ENCODE peak calls at places on chromosomes 5 and 9, in eight cellular contexts. M is PC-9, X is K562, K is stomach, D is HCT116, S is SK-N-SH, E is heart left ventricle, G is PC-3. F is an unnamed sample. For H3K4me1, the result is how much of the 10 kb centered on the place peaks cover.

GRCh38 chr9:14348241-14349140 is 34.5 kb upstream of the NFIB start:
- DNase-seq in M (no peak), X (no peak), K (no peak), D (no peak), S (peak), E (peak), G (no peak), F (peak)

GRCh38 chr9:111284703-111285102 is 45.3 kb downstream of the OR2K2 start:
- DNase-seq in M (no peak), X (no peak), K (no peak), D (no peak), S (no peak), E (no peak), G (no peak), F (no peak)

GRCh38 chr9:503331-503730 is 288.7 kb downstream of the DOCK8 start:
- DNase-seq in M (no peak), X (no peak), K (no peak), D (no peak), S (no peak), E (no peak), G (no peak), F (peak)

GRCh38 chr9:77475641-77476473 is 172.3 kb downstream of the GNA14 start:
- DNase-seq in M (no peak), X (no peak), K (no peak), D (no peak), S (no peak), E (peak), G (no peak), F (no peak)

GRCh38 chr5:121688126-121688525 is 163.6 kb upstream of the FTMT start:
- DNase-seq in M (no peak), X (no peak), K (no peak), D (no peak), S (no peak), E (no peak), G (no peak), F (no peak)

GRCh38 chr5:7762267-7762666 is 88.7 kb downstream of the CFAP90 start:
- DNase-seq in M (peak), X (no peak), K (no peak), D (no peak), S (no peak), E (no peak), G (no peak), F (peak)

GRCh38 chr5:138841531-138841930 is 33.6 kb downstream of the LRRTM2 start:
- DNase-seq in M (no peak), X (no peak), K (no peak), D (no peak), S (no peak), E (no peak), G (no peak), F (no peak)

GRCh38 chr5:34709861-34710673 is 53.9 kb downstream of the RAI14 start:
- DNase-seq in M (peak), X (no peak), K (no peak), D (no peak), S (no peak), E (no peak), G (peak), F (no peak)

GRCh38 chr9:69090943-69091342 is 55.4 kb downstream of the FXN start:
- DNase-seq in M (no peak), X (no peak), K (no peak), D (no peak), S (no peak), E (no peak), G (no peak), F (no peak)

GRCh38 chr9:109704546-109704945 is 75.5 kb upstream of the PALM2AKAP2 start:
- DNase-seq in M (no peak), X (no peak), K (no peak), D (no peak), S (no peak), E (no peak), G (no peak), F (no peak)

GRCh38 chr5:21774281-21774680 is 1078.9 kb downstream of the CDH12 start:
- DNase-seq in M (no peak), X (no peak), K (no peak), D (no peak), S (no peak), E (no peak), G (peak), F (no peak)

GRCh38 chr9:98958271-98958989 is 14.7 kb downstream of the COL15A1 start:
- DNase-seq in M (no peak), X (no peak), K (no peak), D (no peak), S (no peak), E (no peak), G (no peak), F (no peak)

GRCh38 chr5:157540707-157541451 is 34.7 kb downstream of the ADAM19 start:
- DNase-seq in M (no peak), X (no peak), K (peak), D (no peak), S (peak), E (peak), G (no peak), F (peak)

GRCh38 chr5:35194636-35195471 is 35.4 kb downstream of the PRLR start:
- DNase-seq in M (no peak), X (no peak), K (no peak), D (no peak), S (no peak), E (no peak), G (no peak), F (no peak)

GRCh38 chr5:88984040-88984439 is 101.1 kb upstream of the MEF2C start:
- DNase-seq in M (no peak), X (no peak), K (no peak), D (no peak), S (no peak), E (no peak), G (no peak), F (no peak)

GRCh38 chr5:56375011-56375410 is 141.9 kb upstream of the ANKRD55 start:
- DNase-seq in M (no peak), X (no peak), K (no peak), D (no peak), S (no peak), E (peak), G (no peak), F (no peak)

GRCh38 chr5:141094481-141095262 is at the start of gene PCDHB2:
- DNase-seq in M (peak), X (peak), K (no peak), D (no peak), S (peak), E (peak), G (peak), F (peak)

GRCh38 chr5:93452255-93452654 is 128.8 kb downstream of the NR2F1-AS1 start:
- DNase-seq in M (no peak), X (no peak), K (no peak), D (no peak), S (no peak), E (no peak), G (no peak), F (no peak)

GRCh38 chr9:88387733-88388202 is 476 bp upstream of the SPIN1 start:
- DNase-seq in M (no peak), X (no peak), K (peak), D (peak), S (peak), E (no peak), G (peak), F (no peak)

GRCh38 chr9:127611796-127612790 is at the start of gene STXBP1:
- DNase-seq in M (peak), X (peak), K (peak), D (peak), S (peak), E (peak), G (peak), F (peak)

GRCh38 chr9:93059097-93059959 is 827 bp downstream of the SUSD3 start:
- DNase-seq in M (no peak), X (peak), K (peak), D (no peak), S (no peak), E (no peak), G (no peak), F (peak)

GRCh38 chr9:36731576-36731975 is 158.9 kb downstream of the MELK start:
- DNase-seq in M (no peak), X (no peak), K (no peak), D (no peak), S (no peak), E (no peak), G (no peak), F (no peak)

GRCh38 chr9:6680797-6681146 is 35.2 kb upstream of the GLDC start:
- DNase-seq in M (no peak), X (no peak), K (peak), D (no peak), S (peak), E (peak), G (peak), F (no peak)

GRCh38 chr9:123164285-123164684 is 104.1 kb downstream of the STRBP start:
- DNase-seq in M (no peak), X (no peak), K (no peak), D (no peak), S (no peak), E (no peak), G (no peak), F (no peak)

GRCh38 chr5:1757511-1757910 is 42.1 kb downstream of the MRPL36 start:
- DNase-seq in M (no peak), X (no peak), K (peak), D (no peak), S (no peak), E (no peak), G (no peak), F (peak)

GRCh38 chr9:8486095-8486494 is 686.5 kb upstream of the DMAC1 start:
- DNase-seq in M (no peak), X (no peak), K (peak), D (no peak), S (peak), E (peak), G (no peak), F (peak)

GRCh38 chr5:36535390-36535789 is 71.0 kb upstream of the SLC1A3 start:
- DNase-seq in M (no peak), X (no peak), K (no peak), D (no peak), S (no peak), E (peak), G (no peak), F (no peak)

GRCh38 chr5:147073098-147073497 is 161.7 kb upstream of the STK32A start:
- DNase-seq in M (no peak), X (no peak), K (peak), D (no peak), S (no peak), E (no peak), G (no peak), F (no peak)

GRCh38 chr5:150148408-150148927 is 7.2 kb downstream of the PDGFRB start:
- DNase-seq in M (no peak), X (no peak), K (no peak), D (no peak), S (no peak), E (no peak), G (peak), F (no peak)

GRCh38 chr9:118449554-118449953 is 745.4 kb downstream of the TLR4 start:
- DNase-seq in M (no peak), X (no peak), K (no peak), D (no peak), S (no peak), E (no peak), G (no peak), F (no peak)

GRCh38 chr5:31412324-31412723 is 119.6 kb downstream of the DROSHA start:
- DNase-seq in M (no peak), X (no peak), K (no peak), D (no peak), S (no peak), E (no peak), G (no peak), F (no peak)

GRCh38 chr5:129904667-129905466 is 602 bp downstream of the CHSY3 start:
- DNase-seq in M (peak), X (no peak), K (no peak), D (no peak), S (peak), E (peak), G (no peak), F (peak)

GRCh38 chr5:68436686-68437520 is 221.3 kb downstream of the PIK3R1 start:
- DNase-seq in M (no peak), X (no peak), K (no peak), D (no peak), S (peak), E (no peak), G (no peak), F (no peak)

GRCh38 chr9:100308965-100309564 is 43.7 kb downstream of the TEX10 start:
- DNase-seq in M (no peak), X (no peak), K (no peak), D (no peak), S (no peak), E (no peak), G (no peak), F (no peak)

GRCh38 chr9:80605129-80605528 is 1033.4 kb downstream of the TLE4 start:
- DNase-seq in M (no peak), X (no peak), K (no peak), D (no peak), S (peak), E (no peak), G (peak), F (no peak)

GRCh38 chr9:99509900-99510299 is 287.8 kb downstream of the SEC61B start:
- DNase-seq in M (no peak), X (no peak), K (no peak), D (no peak), S (peak), E (no peak), G (no peak), F (no peak)

GRCh38 chr9:95167998-95168397 is 149.5 kb downstream of the FANCC start:
- DNase-seq in M (peak), X (peak), K (peak), D (peak), S (peak), E (peak), G (peak), F (peak)

DNA sequence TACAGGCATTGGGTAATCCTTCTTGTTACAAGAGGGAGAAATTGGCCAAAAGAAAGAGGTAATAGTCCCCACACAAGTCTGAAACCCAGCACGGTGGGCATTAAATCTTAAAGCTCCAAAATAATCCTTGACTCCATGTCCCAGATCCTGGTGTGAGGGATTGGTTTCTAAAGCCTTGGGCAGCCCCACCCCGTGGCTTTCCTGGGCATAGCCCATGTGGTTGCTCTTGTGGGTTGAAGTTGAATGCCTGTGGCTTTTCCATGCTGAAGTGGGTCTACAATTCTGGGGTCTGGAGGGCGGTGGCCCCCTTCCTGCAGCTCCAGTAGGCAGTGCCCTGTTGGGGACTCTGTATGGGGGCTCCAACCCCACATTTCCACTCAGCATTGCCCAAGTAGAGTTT is 91.8 kb upstream of the LARP1 start:
- DNase-seq in M (no peak), X (no peak), K (no peak), D (no peak), S (no peak), E (no peak), G (no peak), F (no peak)
- TF ChIP-seq CTCF in M (no peak), X (no peak), K (no peak), D (no peak), S (no peak), E (no peak), G (no peak), F (no peak)

GRCh38 chr9:135533674-135534073 is 12.3 kb upstream of the OBP2A start:
- DNase-seq in M (no peak), X (no peak), K (peak), D (no peak), S (no peak), E (no peak), G (no peak), F (no peak)
- H3K4me1 ChIP-seq in M (under half), X (under half), K (under half), D (under half), S (under half), E (under half), G (under half), F (under half)

GRCh38 chr5:135162661-135163265 is 128.7 kb upstream of the PITX1 start:
- DNase-seq in M (no peak), X (no peak), K (no peak), D (no peak), S (no peak), E (no peak), G (no peak), F (peak)
- TF ChIP-seq CTCF in M (no peak), X (peak), K (no peak), D (no peak), S (no peak), E (no peak), G (peak), F (peak)

GRCh38 chr9:73153793-73154227 is 2.1 kb downstream of the ANXA1 start:
- DNase-seq in M (no peak), X (peak), K (no peak), D (no peak), S (no peak), E (no peak), G (no peak), F (no peak)

GRCh38 chr9:73155389-73155788 is 3.7 kb downstream of the ANXA1 start:
- DNase-seq in M (no peak), X (no peak), K (no peak), D (no peak), S (no peak), E (no peak), G (no peak), F (no peak)

GRCh38 chr9:73152953-73153352 is 1.3 kb downstream of the ANXA1 start:
- DNase-seq in M (no peak), X (no peak), K (no peak), D (no peak), S (no peak), E (no peak), G (peak), F (no peak)

GRCh38 chr9:73154760-73155159 is 3.1 kb downstream of the ANXA1 start:
- DNase-seq in M (no peak), X (no peak), K (no peak), D (no peak), S (no peak), E (no peak), G (peak), F (no peak)

GRCh38 chr9:73154271-73154670 is 2.6 kb downstream of the ANXA1 start:
- DNase-seq in M (no peak), X (no peak), K (no peak), D (no peak), S (no peak), E (no peak), G (no peak), F (no peak)
- H3K4me1 ChIP-seq in M (under half), X (under half), K (under half), D (half or more), S (under half), E (under half), G (under half), F (under half)

DNA sequence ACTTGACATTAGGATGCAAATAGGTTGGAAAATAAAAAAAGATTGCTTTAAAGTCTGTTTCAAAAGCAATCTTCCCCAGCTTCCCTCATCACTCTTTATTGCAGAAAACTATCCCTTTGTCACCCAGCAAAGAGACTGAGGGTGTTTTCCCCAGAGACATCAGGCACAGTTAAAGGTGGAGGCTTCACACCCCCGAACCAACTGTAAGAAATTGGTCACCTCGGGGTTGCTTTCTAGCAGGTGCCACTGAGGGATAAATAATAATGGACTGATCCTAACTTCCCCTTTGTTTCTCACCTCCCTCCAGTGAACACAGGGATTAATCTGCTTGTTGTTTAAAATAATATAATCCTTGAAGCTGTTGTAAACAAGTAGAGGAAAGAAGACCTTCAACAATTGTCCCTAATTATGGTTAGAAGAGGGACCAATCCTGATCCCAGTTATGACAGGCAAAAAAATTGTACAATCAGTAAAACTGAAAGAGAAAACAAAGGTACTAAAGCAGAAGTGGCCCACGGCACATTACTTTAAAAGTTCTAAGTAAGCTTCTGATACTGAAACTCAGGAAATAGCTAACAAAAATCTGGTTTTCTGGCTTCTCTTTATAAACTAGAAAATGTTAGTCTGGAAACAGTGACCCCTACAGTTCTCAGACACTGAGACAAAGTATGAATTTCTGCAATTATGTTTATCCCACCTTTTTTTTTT is 6.6 kb upstream of the PCSK1 start:
- DNase-seq in M (no peak), X (no peak), K (no peak), D (no peak), S (no peak), E (no peak), G (peak), F (no peak)
- TF ChIP-seq CTCF in M (peak), X (no peak), K (no peak), D (peak), S (no peak), E (no peak), G (peak), F (no peak)

GRCh38 chr5:124705577-124705976 is 40.9 kb downstream of the ZNF608 start:
- DNase-seq in M (no peak), X (no peak), K (no peak), D (no peak), S (no peak), E (no peak), G (no peak), F (no peak)

GRCh38 chr5:124707516-124707915 is 38.9 kb downstream of the ZNF608 start:
- DNase-seq in M (no peak), X (no peak), K (no peak), D (no peak), S (no peak), E (no peak), G (no peak), F (no peak)

GRCh38 chr5:124706041-124706440 is 40.4 kb downstream of the ZNF608 start:
- DNase-seq in M (no peak), X (no peak), K (no peak), D (no peak), S (no peak), E (no peak), G (no peak), F (no peak)

GRCh38 chr5:124704594-124705284 is 41.7 kb downstream of the ZNF608 start:
- DNase-seq in M (no peak), X (no peak), K (no peak), D (no peak), S (no peak), E (no peak), G (no peak), F (no peak)

GRCh38 chr5:124706729-124707361 is 39.6 kb downstream of the ZNF608 start:
- DNase-seq in M (no peak), X (no peak), K (peak), D (no peak), S (peak), E (peak), G (no peak), F (peak)
- H3K4me1 ChIP-seq in M (under half), X (under half), K (half or more), D (under half), S (under half), E (under half), G (under half), F (half or more)

GRCh38 chr9:96440671-96441199 is 9.2 kb upstream of the HABP4 start:
- DNase-seq in M (no peak), X (no peak), K (no peak), D (no peak), S (no peak), E (no peak), G (no peak), F (no peak)
- TF ChIP-seq CTCF in M (no peak), X (no peak), K (no peak), D (no peak), S (no peak), E (no peak), G (no peak), F (no peak)

GRCh38 chr9:2838356-2838983 is 5.4 kb downstream of the PUM3 start:
- DNase-seq in M (no peak), X (no peak), K (no peak), D (no peak), S (no peak), E (no peak), G (no peak), F (no peak)
- H3K4me1 ChIP-seq in M (under half), X (under half), K (half or more), D (under half), S (under half), E (under half), G (under half), F (under half)

F was measured in endodermal cell.